ENCODE peak calls at places on chromosomes 5 and 9, in nine cellular contexts. L, U, G, C, K, E, I, M and J are unnamed samples.

GRCh38 chr9:127253446-127253845 is 11.1 kb upstream of the GARNL3 start:
- DNase-seq in K (no peak), M (no peak), E (no peak), C (no peak), U (no peak), G (no peak), L (no peak), I (no peak), J (no peak)

GRCh38 chr5:97534166-97534565 is 351.1 kb upstream of the RIOK2 start:
- DNase-seq in M (no peak), I (no peak), G (peak), U (peak), L (peak), K (peak), C (no peak), E (no peak), J (no peak)

GRCh38 chr9:96048954-96049831 is 173.7 kb downstream of the ERCC6L2 start:
- DNase-seq in L (no peak), I (no peak), K (no peak), E (no peak), G (no peak), U (no peak), M (no peak), C (no peak), J (no peak)

GRCh38 chr9:99134893-99135341 is 30.0 kb downstream of the TGFBR1 start:
- DNase-seq in U (no peak), G (peak), K (peak), E (no peak), L (no peak), C (no peak), I (no peak), M (no peak), J (peak)

GRCh38 chr5:133041910-133042309 is 9.9 kb upstream of the HSPA4 start:
- DNase-seq in U (no peak), C (no peak), M (no peak), I (no peak), E (no peak), K (peak), G (no peak), L (no peak), J (no peak)

GRCh38 chr5:9546973-9547947 is 1.4 kb upstream of the SEMA5A start:
- DNase-seq in U (no peak), E (no peak), C (no peak), L (no peak), K (peak), I (no peak), M (no peak), G (peak), J (no peak)

GRCh38 chr5:72556351-72557146 is 49.3 kb upstream of the ZNF366 start:
- DNase-seq in U (no peak), K (peak), I (no peak), M (no peak), C (peak), L (peak), E (peak), G (no peak), J (no peak)

GRCh38 chr9:82989949-82990348 is 73.0 kb downstream of the RASEF start:
- DNase-seq in C (no peak), M (no peak), I (no peak), G (no peak), L (no peak), K (no peak), U (no peak), E (no peak), J (no peak)

GRCh38 chr5:171888051-171888481 is 102.4 kb downstream of the SMIM23 start:
- DNase-seq in G (no peak), M (no peak), K (no peak), C (no peak), L (no peak), U (no peak), E (no peak), I (no peak), J (no peak)

GRCh38 chr9:131407717-131408195 is 13.9 kb downstream of the PRRC2B start:
- DNase-seq in U (no peak), E (no peak), C (no peak), G (no peak), M (no peak), K (peak), I (no peak), L (no peak), J (peak)

GRCh38 chr5:91020065-91020800 is 362.9 kb downstream of the ARRDC3 start:
- DNase-seq in M (no peak), K (peak), G (no peak), C (no peak), I (no peak), L (no peak), E (peak), U (no peak), J (no peak)